ENCODE peak calls at places on chromosomes 2 and 18, in six cellular contexts. D is HuH-7, L is GM04503, E is KG1, Q is H1, X is smooth muscle cell of the brain vasculature. W is an unnamed sample.
A peak's percentile ranks its signal among the peaks of the same experiment; 100 is the strongest.

GRCh38 chr2:202871161-202872141 is at the start of gene ICA1L:
- DNase-seq in D (peak; percentile 58), L (peak; percentile 23), E (peak; percentile 52), Q (peak; percentile 84), X (no peak), W (peak; percentile 74)

GRCh38 chr2:34475141-34475540 is 876.0 kb upstream of the FAM98A start:
- DNase-seq in D (no peak), L (no peak), E (no peak), Q (no peak), X (no peak), W (no peak)

GRCh38 chr2:16821696-16822095 is 156.1 kb upstream of the CYRIA start:
- DNase-seq in D (no peak), L (no peak), E (no peak), Q (no peak), X (no peak), W (no peak)

GRCh38 chr18:75264195-75264594 is 53.6 kb downstream of the TSHZ1 start:
- DNase-seq in D (no peak), L (no peak), E (no peak), Q (no peak), X (no peak), W (no peak)

GRCh38 chr2:118249531-118249930 is 161.3 kb downstream of the INSIG2 start:
- DNase-seq in D (no peak), L (peak; percentile 74), E (no peak), Q (no peak), X (no peak), W (no peak)

GRCh38 chr2:68943581-68944568 is 8.8 kb downstream of the GKN2 start:
- DNase-seq in D (peak; percentile 45), L (peak; percentile 35), E (peak; percentile 53), Q (peak; percentile 88), X (peak; percentile 39), W (peak; percentile 56)

GRCh38 chr2:148876190-148876588 is 1.2 kb downstream of the KIF5C start:
- DNase-seq in D (peak; percentile 65), L (no peak), E (no peak), Q (peak; percentile 76), X (no peak), W (no peak)

GRCh38 chr18:63775166-63775730 is at the start of gene SERPINB7:
- DNase-seq in D (no peak), L (peak; percentile 85), E (no peak), Q (no peak), X (no peak), W (no peak)

GRCh38 chr2:98569197-98569793 is 39.0 kb downstream of the COA5 start:
- DNase-seq in D (peak; percentile 98), L (no peak), E (no peak), Q (peak; percentile 96), X (no peak), W (peak; percentile 38)

GRCh38 chr2:200976710-200977109 is 13.2 kb upstream of the ORC2 start:
- DNase-seq in D (no peak), L (no peak), E (no peak), Q (no peak), X (no peak), W (no peak)

GRCh38 chr2:145644820-145645302 is 1124.9 kb upstream of the ZEB2 start:
- DNase-seq in D (no peak), L (no peak), E (no peak), Q (no peak), X (no peak), W (no peak)

GRCh38 chr2:170361359-170361936 is 183.5 kb downstream of the MYO3B start:
- DNase-seq in D (peak; percentile 24), L (no peak), E (peak; percentile 43), Q (peak; percentile 69), X (peak; percentile 13), W (peak; percentile 27)

GRCh38 chr2:106285237-106285829 is 91.2 kb upstream of the UXS1 start:
- DNase-seq in D (no peak), L (no peak), E (no peak), Q (no peak), X (no peak), W (no peak)